ENCODE peak calls at places on chromosomes 6 and 20, in five cellular contexts. E, W, O, G and B are unnamed samples.

GRCh38 chr6:119442776-119443184 is 93.2 kb upstream of the MAN1A1 start:
- DNase-seq in E (no peak), W (no peak), O (peak; percentile 93), G (no peak), B (no peak)

GRCh38 chr20:13610205-13610604 is 28.5 kb downstream of the TASP1 start:
- DNase-seq in E (no peak), W (no peak), O (peak; percentile 42), G (no peak), B (no peak)

GRCh38 chr20:57061058-57061900 is 205.2 kb downstream of the BMP7 start:
- DNase-seq in E (peak; percentile 14), W (peak; percentile 30), O (no peak), G (no peak), B (no peak)

GRCh38 chr6:144008501-144009245 is 614 bp upstream of the PLAGL1 start:
- DNase-seq in E (no peak), W (no peak), O (no peak), G (no peak), B (no peak)

GRCh38 chr6:157715766-157716171 is 107.3 kb upstream of the SNX9 start:
- DNase-seq in E (no peak), W (no peak), O (no peak), G (peak; percentile 84), B (peak; percentile 40)

GRCh38 chr6:167734662-167735497 is 91.8 kb upstream of the AFDN start:
- DNase-seq in E (no peak), W (no peak), O (peak; percentile 9), G (no peak), B (no peak)

GRCh38 chr6:24033284-24033683 is 92.7 kb upstream of the NRSN1 start:
- DNase-seq in E (no peak), W (no peak), O (no peak), G (no peak), B (no peak)

GRCh38 chr6:131065824-131066171 is 2.8 kb upstream of the EPB41L2 start:
- DNase-seq in E (no peak), W (no peak), O (no peak), G (no peak), B (no peak)

GRCh38 chr6:119347466-119348307 is 1.9 kb downstream of the MAN1A1 start:
- DNase-seq in E (no peak), W (no peak), O (peak; percentile 65), G (no peak), B (no peak)

GRCh38 chr6:2940010-2940850 is 31.1 kb downstream of the SERPINB6 start:
- DNase-seq in E (no peak), W (no peak), O (no peak), G (no peak), B (no peak)

GRCh38 chr20:3350412-3350811 is 57.1 kb downstream of the DNAAF9 start:
- DNase-seq in E (no peak), W (no peak), O (no peak), G (no peak), B (no peak)